ENCODE peak calls at places on chromosomes 4 and X, in four cellular contexts. I, J, Y and U are unnamed samples.

GRCh38 chrX:21745756-21746155 is 12.2 kb downstream of the SMPX start:
- DNase-seq in I (no peak), J (peak), Y (peak), U (peak)

GRCh38 chrX:133415276-133416105 is at the start of gene GPC4:
- DNase-seq in I (no peak), J (peak), Y (peak), U (peak)

GRCh38 chr4:81405900-81406401 is 65.8 kb downstream of the RASGEF1B start:
- DNase-seq in I (no peak), J (peak), Y (peak), U (peak)

GRCh38 chrX:139967300-139967699 is 2.0 kb upstream of the CXorf66 start:
- DNase-seq in I (no peak), J (peak), Y (peak), U (peak)

GRCh38 chr4:155541716-155542115 is 124.9 kb upstream of the GUCY1A1 start:
- DNase-seq in I (no peak), J (peak), Y (peak), U (peak)

GRCh38 chr4:165838575-165838974 is 34.5 kb upstream of the TLL1 start:
- DNase-seq in I (no peak), J (no peak), Y (no peak), U (no peak)

GRCh38 chr4:184003433-184003832 is 98.3 kb downstream of the STOX2 start:
- DNase-seq in I (no peak), J (no peak), Y (no peak), U (no peak)

GRCh38 chrX:10529344-10529743 is 91.0 kb downstream of the MID1 start:
- DNase-seq in I (no peak), J (no peak), Y (peak), U (peak)

GRCh38 chrX:84907324-84907946 is 96.2 kb upstream of the APOOL start:
- DNase-seq in I (no peak), J (no peak), Y (peak), U (peak)

GRCh38 chrX:130091976-130092522 is 18.2 kb downstream of the ELF4 start:
- DNase-seq in I (peak), J (no peak), Y (no peak), U (no peak)

GRCh38 chrX:119399772-119400101 is 601 bp downstream of the SLC25A43 start:
- DNase-seq in I (no peak), J (no peak), Y (peak), U (no peak)

GRCh38 chr4:152348670-152349069 is 187.2 kb downstream of the FBXW7 start:
- DNase-seq in I (no peak), J (peak), Y (peak), U (peak)
- TF ChIP-seq CTCF in I (peak), J (peak), Y (peak), U (peak)

GRCh38 chrX:110852180-110852579 is 56.6 kb upstream of the CHRDL1 start:
- DNase-seq in I (no peak), J (peak), Y (peak), U (peak)

GRCh38 chrX:110851780-110852179 is 56.2 kb upstream of the CHRDL1 start:
- DNase-seq in I (no peak), J (peak), Y (peak), U (peak)

GRCh38 chrX:110846071-110846470 is 50.5 kb upstream of the CHRDL1 start:
- DNase-seq in I (no peak), J (no peak), Y (peak), U (no peak)

DNA sequence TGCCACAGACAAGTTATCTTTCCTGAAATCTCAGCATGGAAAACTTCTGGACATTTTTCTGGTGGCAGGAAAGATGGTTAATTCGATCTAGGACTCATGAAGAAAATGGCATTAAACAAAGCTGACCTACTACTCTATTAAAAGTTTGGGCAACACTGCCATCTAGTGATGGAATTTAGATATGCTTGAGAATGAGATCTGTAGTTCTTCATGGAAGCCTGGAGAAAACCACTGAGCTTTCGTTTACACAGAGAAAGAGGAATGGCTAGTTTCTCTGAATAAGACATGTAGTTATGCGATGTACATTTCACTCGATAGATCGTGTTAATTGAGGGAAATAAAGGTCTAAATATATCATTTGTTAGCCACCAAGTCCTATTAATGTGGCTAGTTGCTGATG is 51.7 kb upstream of the CHRDL1 start:
- DNase-seq in I (no peak), J (peak), Y (peak), U (peak)
- TF ChIP-seq CTCF in I (peak), J (peak), Y (peak), U (peak)

GRCh38 chr4:141614878-141615586 is 21.4 kb upstream of the IL15 start:
- DNase-seq in I (no peak), J (no peak), Y (no peak), U (no peak)
- TF ChIP-seq CTCF in I (no peak), J (no peak), Y (no peak), U (no peak)

GRCh38 chr4:32460972-32461371 is 1740.8 kb downstream of the PCDH7 start:
- DNase-seq in I (no peak), J (no peak), Y (no peak), U (no peak)

DNA sequence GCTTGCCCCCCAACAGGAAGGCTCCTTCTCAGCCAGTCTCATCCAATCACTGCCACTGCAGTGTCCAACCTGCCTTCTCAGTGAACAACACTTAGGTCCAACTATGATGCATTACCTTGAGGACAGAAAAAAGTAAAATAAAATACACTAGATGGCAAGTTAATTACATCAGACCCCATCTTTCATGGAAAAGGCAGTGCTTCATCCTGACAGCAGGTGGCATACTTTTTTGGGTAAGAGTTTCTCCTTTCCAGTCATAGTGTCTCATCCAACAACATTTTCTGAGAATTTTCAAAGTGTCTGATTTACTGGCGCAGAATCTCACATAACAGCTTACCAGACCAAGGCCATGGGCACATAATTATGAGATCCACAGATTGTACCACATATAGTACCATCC is 1742.8 kb downstream of the PCDH7 start:
- DNase-seq in I (no peak), J (peak), Y (peak), U (peak)
- TF ChIP-seq CTCF in I (no peak), J (peak), Y (peak), U (no peak)

GRCh38 chrX:39261446-39262147 is 460.3 kb downstream of the MID1IP1 start:
- DNase-seq in I (no peak), J (peak), Y (peak), U (peak)
- TF ChIP-seq CTCF in I (peak), J (peak), Y (peak), U (peak)

GRCh38 chrX:11672213-11672612 is 6.5 kb upstream of the ARHGAP6 start:
- DNase-seq in I (no peak), J (no peak), Y (no peak), U (no peak)

GRCh38 chrX:11683057-11683456 is 17.3 kb upstream of the ARHGAP6 start:
- DNase-seq in I (no peak), J (no peak), Y (no peak), U (no peak)

GRCh38 chrX:11678174-11678573 is 12.5 kb upstream of the ARHGAP6 start:
- DNase-seq in I (no peak), J (no peak), Y (no peak), U (peak)
- TF ChIP-seq CTCF in I (no peak), J (peak), Y (peak), U (no peak)